ENCODE peak calls at places on chromosomes 7 and 10, in six cellular contexts. One of them, this sample, is unnamed.

GRCh38 chr7:17412883-17413282 is 114.4 kb downstream of the AHR start:
- DNase-seq in M059J: no peak
- DNase-seq in naive thymus-derived CD8-positive, alpha-beta T cell: no peak
- DNase-seq in stomach: no peak
- DNase-seq in GM23248: no peak
- DNase-seq in colonic mucosa: no peak
- DNase-seq in this sample: no peak

GRCh38 chr7:131111081-131111576 is 216.5 kb upstream of the MKLN1 start:
- DNase-seq in M059J: peak
- DNase-seq in stomach: no peak
- DNase-seq in colonic mucosa: peak
- DNase-seq in naive thymus-derived CD8-positive, alpha-beta T cell: no peak
- DNase-seq in GM23248: peak
- DNase-seq in this sample: no peak

GRCh38 chr7:22931011-22931410 is 82.9 kb downstream of the HYCC1 start:
- DNase-seq in naive thymus-derived CD8-positive, alpha-beta T cell: no peak
- DNase-seq in GM23248: peak
- DNase-seq in stomach: no peak
- DNase-seq in M059J: peak
- DNase-seq in colonic mucosa: no peak
- DNase-seq in this sample: no peak

GRCh38 chr7:17274551-17275245 is 23.8 kb upstream of the AHR start:
- DNase-seq in stomach: no peak
- DNase-seq in GM23248: peak
- DNase-seq in M059J: peak
- DNase-seq in colonic mucosa: no peak
- DNase-seq in naive thymus-derived CD8-positive, alpha-beta T cell: no peak
- DNase-seq in this sample: no peak

GRCh38 chr7:22811746-22812280 is 10.8 kb downstream of the TOMM7 start:
- DNase-seq in colonic mucosa: no peak
- DNase-seq in stomach: no peak
- DNase-seq in GM23248: no peak
- DNase-seq in naive thymus-derived CD8-positive, alpha-beta T cell: no peak
- DNase-seq in M059J: no peak
- DNase-seq in this sample: no peak

GRCh38 chr7:151012031-151012692 is 12.1 kb downstream of the ATG9B start:
- DNase-seq in naive thymus-derived CD8-positive, alpha-beta T cell: no peak
- DNase-seq in GM23248: no peak
- DNase-seq in M059J: peak
- DNase-seq in colonic mucosa: peak
- DNase-seq in stomach: no peak
- DNase-seq in this sample: no peak

GRCh38 chr7:157477550-157478212 is 140.9 kb downstream of the DNAJB6 start:
- DNase-seq in naive thymus-derived CD8-positive, alpha-beta T cell: no peak
- DNase-seq in GM23248: no peak
- DNase-seq in M059J: no peak
- DNase-seq in stomach: no peak
- DNase-seq in colonic mucosa: no peak
- DNase-seq in this sample: no peak

GRCh38 chr7:125061776-125062397 is 132.3 kb upstream of the POT1 start:
- DNase-seq in stomach: no peak
- DNase-seq in naive thymus-derived CD8-positive, alpha-beta T cell: no peak
- DNase-seq in M059J: peak
- DNase-seq in colonic mucosa: no peak
- DNase-seq in GM23248: peak
- DNase-seq in this sample: peak

GRCh38 chr7:73977626-73978618 is 50.1 kb upstream of the ELN start:
- DNase-seq in colonic mucosa: peak
- DNase-seq in naive thymus-derived CD8-positive, alpha-beta T cell: no peak
- DNase-seq in GM23248: peak
- DNase-seq in stomach: no peak
- DNase-seq in M059J: peak
- DNase-seq in this sample: no peak

GRCh38 chr7:98459529-98459928 is 58.6 kb upstream of the BAIAP2L1 start:
- DNase-seq in colonic mucosa: no peak
- DNase-seq in stomach: no peak
- DNase-seq in naive thymus-derived CD8-positive, alpha-beta T cell: no peak
- DNase-seq in M059J: no peak
- DNase-seq in GM23248: no peak
- DNase-seq in this sample: no peak

GRCh38 chr10:122163182-122164027 is 107.7 kb upstream of the BTBD16 start:
- DNase-seq in M059J: peak
- DNase-seq in GM23248: peak
- DNase-seq in naive thymus-derived CD8-positive, alpha-beta T cell: no peak
- DNase-seq in colonic mucosa: no peak
- DNase-seq in stomach: no peak
- DNase-seq in this sample: peak

GRCh38 chr7:44847920-44848634 is at the start of gene H2AZ2:
- DNase-seq in GM23248: peak
- DNase-seq in colonic mucosa: peak
- DNase-seq in stomach: peak
- DNase-seq in naive thymus-derived CD8-positive, alpha-beta T cell: peak
- DNase-seq in M059J: peak
- DNase-seq in this sample: peak

GRCh38 chr7:6271091-6271658 is 1.2 kb downstream of the CYTH3 start:
- DNase-seq in colonic mucosa: peak
- DNase-seq in stomach: peak
- DNase-seq in GM23248: peak
- DNase-seq in naive thymus-derived CD8-positive, alpha-beta T cell: peak
- DNase-seq in M059J: peak
- DNase-seq in this sample: no peak

GRCh38 chr10:126598009-126598408 is 72.5 kb downstream of the C10orf90 start:
- DNase-seq in naive thymus-derived CD8-positive, alpha-beta T cell: no peak
- DNase-seq in stomach: peak
- DNase-seq in colonic mucosa: peak
- DNase-seq in GM23248: peak
- DNase-seq in M059J: peak
- DNase-seq in this sample: peak

GRCh38 chr7:34066968-34067367 is 161.6 kb downstream of the BMPER start:
- DNase-seq in colonic mucosa: no peak
- DNase-seq in stomach: no peak
- DNase-seq in naive thymus-derived CD8-positive, alpha-beta T cell: no peak
- DNase-seq in GM23248: no peak
- DNase-seq in M059J: peak
- DNase-seq in this sample: no peak

GRCh38 chr10:62402503-62402902 is 28.3 kb downstream of the ZNF365 start:
- DNase-seq in naive thymus-derived CD8-positive, alpha-beta T cell: no peak
- DNase-seq in GM23248: peak
- DNase-seq in M059J: no peak
- DNase-seq in colonic mucosa: no peak
- DNase-seq in stomach: no peak
- DNase-seq in this sample: no peak

GRCh38 chr7:98202367-98203195 is 8.7 kb upstream of the BHLHA15 start:
- DNase-seq in GM23248: no peak
- DNase-seq in stomach: no peak
- DNase-seq in naive thymus-derived CD8-positive, alpha-beta T cell: peak
- DNase-seq in M059J: no peak
- DNase-seq in colonic mucosa: no peak
- DNase-seq in this sample: no peak

GRCh38 chr10:129090618-129091366 is 376.2 kb upstream of the MGMT start:
- DNase-seq in colonic mucosa: peak
- DNase-seq in GM23248: no peak
- DNase-seq in M059J: no peak
- DNase-seq in stomach: no peak
- DNase-seq in naive thymus-derived CD8-positive, alpha-beta T cell: no peak
- DNase-seq in this sample: no peak

GRCh38 chr10:13634207-13634606 is 47.4 kb downstream of the PRPF18 start:
- DNase-seq in naive thymus-derived CD8-positive, alpha-beta T cell: no peak
- DNase-seq in colonic mucosa: no peak
- DNase-seq in stomach: no peak
- DNase-seq in M059J: no peak
- DNase-seq in GM23248: no peak
- DNase-seq in this sample: no peak

GRCh38 chr10:35133586-35133985 is 6.9 kb downstream of the CREM start:
- DNase-seq in naive thymus-derived CD8-positive, alpha-beta T cell: no peak
- DNase-seq in stomach: no peak
- DNase-seq in colonic mucosa: no peak
- DNase-seq in GM23248: no peak
- DNase-seq in M059J: no peak
- DNase-seq in this sample: no peak

GRCh38 chr7:1883031-1883761 is 213.1 kb downstream of the ELFN1 start:
- DNase-seq in M059J: peak
- DNase-seq in colonic mucosa: no peak
- DNase-seq in stomach: no peak
- DNase-seq in naive thymus-derived CD8-positive, alpha-beta T cell: no peak
- DNase-seq in GM23248: peak
- DNase-seq in this sample: no peak

GRCh38 chr10:30835146-30835545 is 196.5 kb downstream of the ZNF438 start:
- DNase-seq in stomach: no peak
- DNase-seq in M059J: no peak
- DNase-seq in naive thymus-derived CD8-positive, alpha-beta T cell: no peak
- DNase-seq in colonic mucosa: no peak
- DNase-seq in GM23248: no peak
- DNase-seq in this sample: no peak

GRCh38 chr10:126012485-126012884 is 116.1 kb downstream of the FANK1 start:
- DNase-seq in GM23248: peak
- DNase-seq in stomach: no peak
- DNase-seq in M059J: peak
- DNase-seq in colonic mucosa: no peak
- DNase-seq in naive thymus-derived CD8-positive, alpha-beta T cell: no peak
- DNase-seq in this sample: no peak

GRCh38 chr7:159197066-159197975 is 52.7 kb upstream of the VIPR2 start:
- DNase-seq in colonic mucosa: peak
- DNase-seq in stomach: no peak
- DNase-seq in M059J: peak
- DNase-seq in naive thymus-derived CD8-positive, alpha-beta T cell: peak
- DNase-seq in GM23248: no peak
- DNase-seq in this sample: no peak

GRCh38 chr7:24865994-24866615 is 108.8 kb upstream of the GSDME start:
- DNase-seq in stomach: no peak
- DNase-seq in naive thymus-derived CD8-positive, alpha-beta T cell: no peak
- DNase-seq in GM23248: no peak
- DNase-seq in M059J: no peak
- DNase-seq in colonic mucosa: no peak
- DNase-seq in this sample: no peak

GRCh38 chr7:52715701-52716100 is 319.7 kb upstream of the POM121L12 start:
- DNase-seq in M059J: no peak
- DNase-seq in GM23248: no peak
- DNase-seq in naive thymus-derived CD8-positive, alpha-beta T cell: no peak
- DNase-seq in colonic mucosa: no peak
- DNase-seq in stomach: no peak
- DNase-seq in this sample: peak

GRCh38 chr10:99329238-99329890 is at the start of gene CNNM1:
- DNase-seq in stomach: no peak
- DNase-seq in GM23248: peak
- DNase-seq in M059J: peak
- DNase-seq in colonic mucosa: peak
- DNase-seq in naive thymus-derived CD8-positive, alpha-beta T cell: no peak
- DNase-seq in this sample: peak

GRCh38 chr10:77915299-77916105 is 11.1 kb downstream of the DLG5 start:
- DNase-seq in colonic mucosa: no peak
- DNase-seq in stomach: no peak
- DNase-seq in M059J: no peak
- DNase-seq in naive thymus-derived CD8-positive, alpha-beta T cell: no peak
- DNase-seq in GM23248: no peak
- DNase-seq in this sample: no peak

GRCh38 chr10:16835223-16835622 is 18.0 kb upstream of the RSU1 start:
- DNase-seq in naive thymus-derived CD8-positive, alpha-beta T cell: peak
- DNase-seq in GM23248: no peak
- DNase-seq in colonic mucosa: no peak
- DNase-seq in M059J: no peak
- DNase-seq in stomach: no peak
- DNase-seq in this sample: no peak

GRCh38 chr7:82572195-82572880 is 128.8 kb upstream of the CACNA2D1 start:
- DNase-seq in stomach: peak
- DNase-seq in colonic mucosa: peak
- DNase-seq in M059J: peak
- DNase-seq in GM23248: peak
- DNase-seq in naive thymus-derived CD8-positive, alpha-beta T cell: peak
- DNase-seq in this sample: peak

GRCh38 chr7:29102554-29103151 is 43.7 kb downstream of the CPVL start:
- DNase-seq in naive thymus-derived CD8-positive, alpha-beta T cell: peak
- DNase-seq in M059J: peak
- DNase-seq in GM23248: peak
- DNase-seq in colonic mucosa: peak
- DNase-seq in stomach: peak
- DNase-seq in this sample: peak

GRCh38 chr10:7410800-7411670 is at the start of gene SFMBT2:
- DNase-seq in stomach: peak
- DNase-seq in GM23248: peak
- DNase-seq in naive thymus-derived CD8-positive, alpha-beta T cell: peak
- DNase-seq in M059J: peak
- DNase-seq in colonic mucosa: peak
- DNase-seq in this sample: peak

GRCh38 chr7:134565643-134566136 is 16.8 kb downstream of the AKR1B15 start:
- DNase-seq in colonic mucosa: no peak
- DNase-seq in naive thymus-derived CD8-positive, alpha-beta T cell: no peak
- DNase-seq in stomach: no peak
- DNase-seq in M059J: peak
- DNase-seq in GM23248: peak
- DNase-seq in this sample: no peak

GRCh38 chr7:130379551-130380120 is 658 bp upstream of the CPA1 start:
- DNase-seq in colonic mucosa: no peak
- DNase-seq in GM23248: no peak
- DNase-seq in naive thymus-derived CD8-positive, alpha-beta T cell: no peak
- DNase-seq in M059J: no peak
- DNase-seq in stomach: no peak
- DNase-seq in this sample: no peak

GRCh38 chr10:14358886-14359573 is 28.3 kb upstream of the FRMD4A start:
- DNase-seq in naive thymus-derived CD8-positive, alpha-beta T cell: no peak
- DNase-seq in GM23248: no peak
- DNase-seq in colonic mucosa: no peak
- DNase-seq in M059J: peak
- DNase-seq in stomach: no peak
- DNase-seq in this sample: no peak

GRCh38 chr7:8973601-8974000 is 540.2 kb downstream of the NXPH1 start:
- DNase-seq in M059J: no peak
- DNase-seq in colonic mucosa: no peak
- DNase-seq in naive thymus-derived CD8-positive, alpha-beta T cell: no peak
- DNase-seq in GM23248: no peak
- DNase-seq in stomach: no peak
- DNase-seq in this sample: no peak

GRCh38 chr7:39811161-39811614 is 138.9 kb upstream of the CDK13 start:
- DNase-seq in GM23248: peak
- DNase-seq in colonic mucosa: no peak
- DNase-seq in stomach: no peak
- DNase-seq in M059J: peak
- DNase-seq in naive thymus-derived CD8-positive, alpha-beta T cell: no peak
- DNase-seq in this sample: peak